ENCODE peak calls at places on chromosomes 6 and 20, in eight cellular contexts. One of them, this sample, is unnamed.

GRCh38 chr6:8238772-8239683 is 136.7 kb upstream of the EEF1E1 start:
- DNase-seq in OCI-LY7: no peak
- DNase-seq in astrocyte: no peak
- DNase-seq in heart left ventricle: no peak
- DNase-seq in WERI-Rb-1: no peak
- DNase-seq in naive thymus-derived CD4-positive, alpha-beta T cell: no peak
- DNase-seq in GM06990: no peak
- DNase-seq in H1: no peak
- DNase-seq in this sample: no peak

GRCh38 chr20:17967595-17968365 is 814 bp downstream of the SNX5 start:
- DNase-seq in WERI-Rb-1: no peak
- DNase-seq in H1: no peak
- DNase-seq in OCI-LY7: peak; percentile 78
- DNase-seq in GM06990: no peak
- DNase-seq in naive thymus-derived CD4-positive, alpha-beta T cell: peak; percentile 8
- DNase-seq in heart left ventricle: no peak
- DNase-seq in astrocyte: peak; percentile 53
- DNase-seq in this sample: peak; percentile 30

GRCh38 chr6:5497896-5498578 is 236.7 kb downstream of the FARS2 start:
- DNase-seq in WERI-Rb-1: no peak
- DNase-seq in heart left ventricle: no peak
- DNase-seq in naive thymus-derived CD4-positive, alpha-beta T cell: no peak
- DNase-seq in OCI-LY7: no peak
- DNase-seq in astrocyte: peak; percentile 86
- DNase-seq in H1: no peak
- DNase-seq in GM06990: no peak
- DNase-seq in this sample: no peak

GRCh38 chr6:133587841-133588240 is 301.1 kb upstream of the TCF21 start:
- DNase-seq in heart left ventricle: no peak
- DNase-seq in WERI-Rb-1: no peak
- DNase-seq in astrocyte: peak; percentile 75
- DNase-seq in naive thymus-derived CD4-positive, alpha-beta T cell: no peak
- DNase-seq in H1: no peak
- DNase-seq in OCI-LY7: no peak
- DNase-seq in GM06990: no peak
- DNase-seq in this sample: no peak

GRCh38 chr6:166308769-166309589 is 787 bp upstream of the PRR18 start:
- DNase-seq in GM06990: no peak
- DNase-seq in H1: no peak
- DNase-seq in astrocyte: no peak
- DNase-seq in OCI-LY7: no peak
- DNase-seq in naive thymus-derived CD4-positive, alpha-beta T cell: no peak
- DNase-seq in heart left ventricle: no peak
- DNase-seq in WERI-Rb-1: peak; percentile 55
- DNase-seq in this sample: no peak

GRCh38 chr6:148528292-148528691 is 185.7 kb downstream of the SASH1 start:
- DNase-seq in astrocyte: no peak
- DNase-seq in OCI-LY7: peak; percentile 19
- DNase-seq in naive thymus-derived CD4-positive, alpha-beta T cell: no peak
- DNase-seq in H1: no peak
- DNase-seq in heart left ventricle: no peak
- DNase-seq in GM06990: no peak
- DNase-seq in WERI-Rb-1: no peak
- DNase-seq in this sample: peak; percentile 26

GRCh38 chr6:89542081-89542855 is 96.3 kb downstream of the LYRM2 start:
- DNase-seq in GM06990: no peak
- DNase-seq in OCI-LY7: no peak
- DNase-seq in astrocyte: no peak
- DNase-seq in WERI-Rb-1: no peak
- DNase-seq in heart left ventricle: no peak
- DNase-seq in naive thymus-derived CD4-positive, alpha-beta T cell: no peak
- DNase-seq in H1: no peak
- DNase-seq in this sample: no peak

GRCh38 chr6:27096834-27097511 is 150.5 kb upstream of the PRSS16 start:
- DNase-seq in naive thymus-derived CD4-positive, alpha-beta T cell: no peak
- DNase-seq in OCI-LY7: no peak
- DNase-seq in WERI-Rb-1: no peak
- DNase-seq in heart left ventricle: peak; percentile 7
- DNase-seq in astrocyte: peak; percentile 67
- DNase-seq in GM06990: peak; percentile 65
- DNase-seq in H1: peak; percentile 34
- DNase-seq in this sample: no peak

DNA sequence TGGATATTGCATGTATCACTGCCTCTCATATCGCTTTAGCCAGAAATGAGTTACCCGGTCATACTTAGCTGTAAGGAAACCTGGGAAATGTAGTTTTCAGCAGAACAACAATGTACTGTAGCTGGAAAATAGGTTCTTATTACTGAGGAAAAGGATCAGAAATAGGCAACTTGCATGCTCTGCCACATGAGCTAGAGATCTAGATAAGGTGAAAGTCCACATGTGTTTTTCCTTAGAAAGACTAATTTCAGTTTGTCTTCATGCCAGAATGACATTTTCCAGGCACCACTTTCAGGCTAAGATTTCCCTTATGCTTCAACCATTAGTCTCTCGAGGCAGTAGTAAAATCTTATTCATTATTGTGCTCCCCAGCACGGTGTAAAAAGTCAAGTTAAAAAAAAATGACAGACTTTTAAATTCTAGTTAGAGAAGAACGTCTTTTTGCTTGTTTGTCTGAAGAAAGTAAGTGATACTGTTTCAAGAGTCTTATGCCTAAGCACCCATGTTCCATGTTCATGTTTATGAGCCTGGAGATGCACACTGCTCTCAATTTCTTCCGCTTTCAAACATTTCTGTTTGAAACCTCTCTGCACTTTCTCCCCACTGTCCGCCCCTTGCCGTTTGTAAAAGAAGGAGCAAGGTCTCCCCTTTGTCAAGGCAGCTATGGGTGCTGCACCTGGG is 67.6 kb downstream of the ZNF831 start:
- DNase-seq in GM06990: no peak
- DNase-seq in H1: no peak
- DNase-seq in astrocyte: no peak
- DNase-seq in OCI-LY7: no peak
- DNase-seq in heart left ventricle: no peak
- DNase-seq in naive thymus-derived CD4-positive, alpha-beta T cell: no peak
- DNase-seq in WERI-Rb-1: no peak
- DNase-seq in this sample: no peak
- H3K4me3 ChIP-seq in GM06990: no peak overlapping the region
- H3K4me3 ChIP-seq in H1: no peak overlapping the region
- H3K4me3 ChIP-seq in astrocyte: no peak overlapping the region
- H3K4me3 ChIP-seq in OCI-LY7: no peak overlapping the region
- H3K4me3 ChIP-seq in heart left ventricle: no peak overlapping the region
- H3K4me3 ChIP-seq in naive thymus-derived CD4-positive, alpha-beta T cell: no peak overlapping the region
- H3K4me3 ChIP-seq in WERI-Rb-1: no peak overlapping the region
- H3K4me3 ChIP-seq in this sample: no peak overlapping the region

GRCh38 chr6:15400572-15401004 is 154.7 kb downstream of the JARID2 start:
- DNase-seq in astrocyte: no peak
- DNase-seq in naive thymus-derived CD4-positive, alpha-beta T cell: peak; percentile 41
- DNase-seq in heart left ventricle: peak; percentile 79
- DNase-seq in H1: no peak
- DNase-seq in GM06990: no peak
- DNase-seq in OCI-LY7: no peak
- DNase-seq in WERI-Rb-1: peak; percentile 94
- DNase-seq in this sample: peak; percentile 51
- H3K4me3 ChIP-seq in astrocyte: peak overlapping the region; percentile 16
- H3K4me3 ChIP-seq in naive thymus-derived CD4-positive, alpha-beta T cell: no peak overlapping the region
- H3K4me3 ChIP-seq in heart left ventricle: peak overlapping the region; percentile 52
- H3K4me3 ChIP-seq in H1: no peak overlapping the region
- H3K4me3 ChIP-seq in GM06990: no peak overlapping the region
- H3K4me3 ChIP-seq in OCI-LY7: no peak overlapping the region
- H3K4me3 ChIP-seq in WERI-Rb-1: peak overlapping the region; percentile 66
- H3K4me3 ChIP-seq in this sample: peak overlapping the region; percentile 41

GRCh38 chr20:62754122-62754990 is 41.9 kb upstream of the MRGBP start:
- DNase-seq in WERI-Rb-1: no peak
- DNase-seq in GM06990: no peak
- DNase-seq in astrocyte: no peak
- DNase-seq in OCI-LY7: no peak
- DNase-seq in naive thymus-derived CD4-positive, alpha-beta T cell: no peak
- DNase-seq in heart left ventricle: no peak
- DNase-seq in H1: no peak
- DNase-seq in this sample: no peak
- H3K4me3 ChIP-seq in WERI-Rb-1: no peak overlapping the region
- H3K4me3 ChIP-seq in GM06990: no peak overlapping the region
- H3K4me3 ChIP-seq in astrocyte: no peak overlapping the region
- H3K4me3 ChIP-seq in OCI-LY7: no peak overlapping the region
- H3K4me3 ChIP-seq in naive thymus-derived CD4-positive, alpha-beta T cell: no peak overlapping the region
- H3K4me3 ChIP-seq in heart left ventricle: no peak overlapping the region
- H3K4me3 ChIP-seq in H1: no peak overlapping the region
- H3K4me3 ChIP-seq in this sample: no peak overlapping the region

DNA sequence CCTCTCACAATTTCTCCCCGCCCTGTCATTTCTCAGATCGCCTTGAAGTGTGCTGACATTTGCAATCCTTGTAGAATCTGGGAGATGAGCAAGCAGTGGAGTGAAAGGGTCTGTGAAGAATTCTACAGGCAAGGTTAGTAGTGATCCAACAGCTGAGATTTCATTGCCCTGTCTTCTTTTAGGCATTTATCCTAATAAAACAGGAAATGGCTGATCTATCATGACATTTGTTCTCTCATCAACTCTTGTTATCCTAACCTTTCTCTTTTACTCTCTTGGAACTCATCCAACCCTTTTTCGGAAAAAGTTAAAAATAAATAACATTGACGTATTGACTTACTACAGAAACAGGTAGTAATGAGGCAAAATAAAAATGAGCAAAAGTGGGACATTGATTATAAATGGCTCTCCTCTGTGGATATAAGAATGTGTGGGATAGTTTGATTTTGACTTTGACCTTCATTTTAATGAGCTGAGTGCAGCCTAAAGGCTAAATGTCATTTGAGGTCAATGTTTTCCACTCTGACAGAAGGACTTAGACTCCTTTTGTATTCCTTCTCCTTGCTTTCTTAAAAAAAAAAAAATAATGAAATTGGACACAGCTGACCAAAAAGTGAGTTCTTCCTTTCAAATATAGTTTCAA is 68.8 kb downstream of the MTFR2 start:
- DNase-seq in naive thymus-derived CD4-positive, alpha-beta T cell: no peak
- DNase-seq in GM06990: no peak
- DNase-seq in WERI-Rb-1: no peak
- DNase-seq in astrocyte: peak; percentile 6
- DNase-seq in OCI-LY7: no peak
- DNase-seq in heart left ventricle: no peak
- DNase-seq in H1: no peak
- DNase-seq in this sample: no peak
- H3K4me3 ChIP-seq in naive thymus-derived CD4-positive, alpha-beta T cell: no peak overlapping the region
- H3K4me3 ChIP-seq in GM06990: no peak overlapping the region
- H3K4me3 ChIP-seq in WERI-Rb-1: no peak overlapping the region
- H3K4me3 ChIP-seq in astrocyte: no peak overlapping the region
- H3K4me3 ChIP-seq in OCI-LY7: no peak overlapping the region
- H3K4me3 ChIP-seq in heart left ventricle: no peak overlapping the region
- H3K4me3 ChIP-seq in H1: no peak overlapping the region
- H3K4me3 ChIP-seq in this sample: no peak overlapping the region

DNA sequence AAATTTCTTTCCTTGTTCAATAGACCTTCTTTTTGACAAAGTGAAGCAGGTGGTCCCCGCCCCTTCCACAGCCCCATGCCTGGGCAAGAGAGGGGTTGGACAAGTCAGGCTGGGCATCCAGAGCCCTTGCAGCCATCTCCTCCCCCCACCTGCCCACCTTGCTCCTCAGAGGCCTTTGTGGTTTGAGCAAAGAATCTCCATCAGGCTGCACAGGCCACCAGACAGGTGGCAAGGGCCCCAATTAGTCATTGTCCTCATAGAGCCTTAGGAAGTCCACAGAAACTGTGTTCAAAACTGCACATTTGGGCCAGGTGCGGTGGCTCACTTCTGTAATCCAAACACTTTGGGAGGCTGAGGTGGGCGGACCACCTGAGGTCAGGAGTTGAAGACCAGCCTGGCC is 1.5 kb upstream of the MAPK13 start:
- DNase-seq in H1: no peak
- DNase-seq in GM06990: no peak
- DNase-seq in astrocyte: no peak
- DNase-seq in heart left ventricle: no peak
- DNase-seq in naive thymus-derived CD4-positive, alpha-beta T cell: no peak
- DNase-seq in OCI-LY7: no peak
- DNase-seq in WERI-Rb-1: peak; percentile 7
- DNase-seq in this sample: no peak
- H3K4me3 ChIP-seq in H1: no peak overlapping the region
- H3K4me3 ChIP-seq in GM06990: no peak overlapping the region
- H3K4me3 ChIP-seq in astrocyte: no peak overlapping the region
- H3K4me3 ChIP-seq in heart left ventricle: no peak overlapping the region
- H3K4me3 ChIP-seq in naive thymus-derived CD4-positive, alpha-beta T cell: no peak overlapping the region
- H3K4me3 ChIP-seq in OCI-LY7: no peak overlapping the region
- H3K4me3 ChIP-seq in WERI-Rb-1: no peak overlapping the region
- H3K4me3 ChIP-seq in this sample: no peak overlapping the region

This sample was measured in SJCRH30.